ENCODE peak calls at places on chromosomes 13 and 19, in ten cellular contexts. One of them, this sample, is unnamed.

GRCh38 chr13:34749046-34749445 is 193.0 kb upstream of the NBEA start:
- DNase-seq in amniotic stem cell: no peak
- DNase-seq in ELF-1: peak; percentile 34
- DNase-seq in left cardiac atrium: no peak
- DNase-seq in HTR-8/SVneo: no peak
- DNase-seq in stimulated activated CD8-positive, alpha-beta memory T cell treated with anti-CD3 and anti-CD28 coated beads, Interleukin-7, amount 100 ng/mL, for 4 hours: no peak
- DNase-seq in kidney glomerular epithelial cell: no peak
- DNase-seq in NCI-H2029: no peak
- DNase-seq in anterior cingulate cortex: no peak
- DNase-seq in Peyer's patch: no peak
- DNase-seq in this sample: no peak

GRCh38 chr13:59318320-59318930 is 845.3 kb downstream of the DIAPH3 start:
- DNase-seq in amniotic stem cell: peak; percentile 2
- DNase-seq in ELF-1: peak; percentile 69
- DNase-seq in left cardiac atrium: peak; percentile 81
- DNase-seq in HTR-8/SVneo: peak; percentile 14
- DNase-seq in stimulated activated CD8-positive, alpha-beta memory T cell treated with anti-CD3 and anti-CD28 coated beads, Interleukin-7, amount 100 ng/mL, for 4 hours: peak; percentile 2
- DNase-seq in kidney glomerular epithelial cell: peak; percentile 36
- DNase-seq in NCI-H2029: no peak
- DNase-seq in anterior cingulate cortex: peak; percentile 27
- DNase-seq in Peyer's patch: peak; percentile 23
- DNase-seq in this sample: no peak

GRCh38 chr19:49546825-49547565 is 19.2 kb downstream of the RCN3 start:
- DNase-seq in amniotic stem cell: peak; percentile 86
- DNase-seq in ELF-1: peak; percentile 90
- DNase-seq in left cardiac atrium: peak; percentile 73
- DNase-seq in HTR-8/SVneo: peak; percentile 85
- DNase-seq in stimulated activated CD8-positive, alpha-beta memory T cell treated with anti-CD3 and anti-CD28 coated beads, Interleukin-7, amount 100 ng/mL, for 4 hours: no peak
- DNase-seq in kidney glomerular epithelial cell: peak; percentile 85
- DNase-seq in NCI-H2029: peak; percentile 85
- DNase-seq in anterior cingulate cortex: no peak
- DNase-seq in Peyer's patch: peak; percentile 83
- DNase-seq in this sample: no peak

GRCh38 chr13:59424661-59425060 is 739.1 kb downstream of the DIAPH3 start:
- DNase-seq in amniotic stem cell: peak; percentile 26
- DNase-seq in ELF-1: no peak
- DNase-seq in left cardiac atrium: no peak
- DNase-seq in HTR-8/SVneo: no peak
- DNase-seq in stimulated activated CD8-positive, alpha-beta memory T cell treated with anti-CD3 and anti-CD28 coated beads, Interleukin-7, amount 100 ng/mL, for 4 hours: no peak
- DNase-seq in kidney glomerular epithelial cell: no peak
- DNase-seq in NCI-H2029: no peak
- DNase-seq in anterior cingulate cortex: no peak
- DNase-seq in Peyer's patch: no peak
- DNase-seq in this sample: no peak

GRCh38 chr13:37011002-37011401 is 10.4 kb downstream of the EXOSC8 start:
- DNase-seq in amniotic stem cell: no peak
- DNase-seq in ELF-1: no peak
- DNase-seq in left cardiac atrium: no peak
- DNase-seq in HTR-8/SVneo: no peak
- DNase-seq in stimulated activated CD8-positive, alpha-beta memory T cell treated with anti-CD3 and anti-CD28 coated beads, Interleukin-7, amount 100 ng/mL, for 4 hours: no peak
- DNase-seq in kidney glomerular epithelial cell: no peak
- DNase-seq in NCI-H2029: no peak
- DNase-seq in anterior cingulate cortex: no peak
- DNase-seq in Peyer's patch: no peak
- DNase-seq in this sample: no peak

GRCh38 chr19:18751571-18751970 is 39.5 kb downstream of the COMP start:
- DNase-seq in amniotic stem cell: no peak
- DNase-seq in ELF-1: no peak
- DNase-seq in left cardiac atrium: no peak
- DNase-seq in HTR-8/SVneo: no peak
- DNase-seq in stimulated activated CD8-positive, alpha-beta memory T cell treated with anti-CD3 and anti-CD28 coated beads, Interleukin-7, amount 100 ng/mL, for 4 hours: no peak
- DNase-seq in kidney glomerular epithelial cell: no peak
- DNase-seq in NCI-H2029: no peak
- DNase-seq in anterior cingulate cortex: no peak
- DNase-seq in Peyer's patch: no peak
- DNase-seq in this sample: no peak

GRCh38 chr19:55504252-55504603 is 16.0 kb downstream of the SSC5D start:
- DNase-seq in amniotic stem cell: no peak
- DNase-seq in ELF-1: no peak
- DNase-seq in left cardiac atrium: no peak
- DNase-seq in HTR-8/SVneo: no peak
- DNase-seq in stimulated activated CD8-positive, alpha-beta memory T cell treated with anti-CD3 and anti-CD28 coated beads, Interleukin-7, amount 100 ng/mL, for 4 hours: no peak
- DNase-seq in kidney glomerular epithelial cell: no peak
- DNase-seq in NCI-H2029: no peak
- DNase-seq in anterior cingulate cortex: no peak
- DNase-seq in Peyer's patch: no peak
- DNase-seq in this sample: no peak

GRCh38 chr13:20685042-20685441 is 18.5 kb upstream of the IL17D start:
- DNase-seq in amniotic stem cell: no peak
- DNase-seq in ELF-1: no peak
- DNase-seq in left cardiac atrium: no peak
- DNase-seq in HTR-8/SVneo: no peak
- DNase-seq in stimulated activated CD8-positive, alpha-beta memory T cell treated with anti-CD3 and anti-CD28 coated beads, Interleukin-7, amount 100 ng/mL, for 4 hours: no peak
- DNase-seq in kidney glomerular epithelial cell: no peak
- DNase-seq in NCI-H2029: no peak
- DNase-seq in anterior cingulate cortex: no peak
- DNase-seq in Peyer's patch: no peak
- DNase-seq in this sample: no peak

GRCh38 chr19:42433503-42434260 is 6.5 kb upstream of the LIPE start:
- DNase-seq in amniotic stem cell: no peak
- DNase-seq in ELF-1: peak; percentile 85
- DNase-seq in left cardiac atrium: peak; percentile 91
- DNase-seq in HTR-8/SVneo: peak; percentile 70
- DNase-seq in stimulated activated CD8-positive, alpha-beta memory T cell treated with anti-CD3 and anti-CD28 coated beads, Interleukin-7, amount 100 ng/mL, for 4 hours: peak; percentile 43
- DNase-seq in kidney glomerular epithelial cell: peak; percentile 27
- DNase-seq in NCI-H2029: peak; percentile 40
- DNase-seq in anterior cingulate cortex: peak; percentile 20
- DNase-seq in Peyer's patch: peak; percentile 71
- DNase-seq in this sample: peak; percentile 78